ENCODE peak calls at places on chromosomes 11 and 22, in four cellular contexts. I, G, X and O are unnamed samples.

GRCh38 chr22:25953919-25954318 is 211.9 kb downstream of the MYO18B start:
- DNase-seq in X (peak), I (no peak), G (no peak), O (no peak)

GRCh38 chr11:31821779-31822574 is 10.9 kb upstream of the PAX6 start:
- DNase-seq in G (no peak), I (no peak), X (no peak), O (no peak)

GRCh38 chr11:32792948-32793475 is 1.4 kb downstream of the CCDC73 start:
- DNase-seq in X (peak), I (no peak), G (peak), O (no peak)

GRCh38 chr11:121615506-121615905 is 162.7 kb upstream of the SORL1-AS1 start:
- DNase-seq in X (no peak), I (no peak), G (peak), O (no peak)

GRCh38 chr11:39120890-39121289 is 2338.6 kb downstream of the LRRC4C start:
- DNase-seq in G (no peak), X (no peak), I (no peak), O (no peak)

GRCh38 chr11:11813288-11813962 is 28.3 kb upstream of the USP47 start:
- DNase-seq in I (no peak), X (no peak), G (peak), O (no peak)

GRCh38 chr11:128026596-128026995 is 560.8 kb downstream of the ETS1 start:
- DNase-seq in G (peak), X (no peak), I (no peak), O (no peak)

GRCh38 chr11:3006505-3007260 is 14.6 kb upstream of the NAP1L4 start:
- DNase-seq in G (no peak), I (no peak), X (no peak), O (no peak)

GRCh38 chr11:57311109-57311936 is 13.4 kb downstream of the TNKS1BP1 start:
- DNase-seq in X (peak), I (peak), G (peak), O (peak)

GRCh38 chr11:33997473-33998347 is 53.8 kb upstream of the CAPRIN1 start:
- DNase-seq in I (no peak), G (peak), X (no peak), O (no peak)

GRCh38 chr11:65169164-65169641 is 830 bp upstream of the SPDYC start:
- DNase-seq in I (no peak), G (no peak), X (no peak), O (no peak)

GRCh38 chr11:12330491-12331231 is 46.7 kb upstream of the PARVA start:
- DNase-seq in I (no peak), X (no peak), G (peak), O (no peak)

GRCh38 chr11:109697140-109697843 is 275.3 kb downstream of the C11orf87 start:
- DNase-seq in X (no peak), G (peak), I (no peak), O (no peak)

GRCh38 chr11:61132646-61133045 is 28.6 kb downstream of the VPS37C start:
- DNase-seq in I (no peak), X (no peak), G (no peak), O (no peak)

GRCh38 chr11:20034941-20035340 is 125.3 kb downstream of the DBX1 start:
- DNase-seq in G (no peak), I (no peak), X (no peak), O (no peak)

GRCh38 chr22:39553429-39553828 is 17.1 kb upstream of the CACNA1I start:
- DNase-seq in X (no peak), G (no peak), I (no peak), O (no peak)

GRCh38 chr11:44651535-44652130 is 75.1 kb upstream of the TSPAN18 start:
- DNase-seq in G (no peak), I (no peak), X (no peak), O (peak)

GRCh38 chr22:45572444-45572843 is 69.8 kb downstream of the FBLN1 start:
- DNase-seq in X (no peak), G (peak), I (no peak), O (no peak)

GRCh38 chr11:130427581-130428211 is 713 bp downstream of the ADAMTS8 start:
- DNase-seq in I (no peak), X (peak), G (no peak), O (no peak)

GRCh38 chr11:99020324-99021225 is at the start of gene CNTN5:
- DNase-seq in I (no peak), G (peak), X (peak), O (peak)

GRCh38 chr22:45688606-45689080 is 17.0 kb downstream of the ATXN10 start:
- DNase-seq in G (peak), I (no peak), X (no peak), O (no peak)

GRCh38 chr11:1738380-1738779 is 12.0 kb downstream of the IFITM10 start:
- DNase-seq in G (no peak), I (no peak), X (no peak), O (no peak)

GRCh38 chr11:19552100-19552499 is 160.5 kb upstream of the NAV2 start:
- DNase-seq in I (no peak), X (no peak), G (no peak), O (no peak)

GRCh38 chr11:76238551-76238950 is 32.2 kb upstream of the WNT11 start:
- DNase-seq in I (no peak), X (no peak), G (no peak), O (no peak)

GRCh38 chr11:62713343-62713742 is 5.9 kb downstream of the GNG3 start:
- DNase-seq in G (no peak), I (no peak), X (no peak), O (no peak)

GRCh38 chr11:62169448-62169847 is 20.6 kb upstream of the SCGB1D1 start:
- DNase-seq in X (no peak), I (no peak), G (no peak), O (no peak)

GRCh38 chr11:62974848-62975522 is 9.8 kb downstream of the SLC22A6 start:
- DNase-seq in X (no peak), I (no peak), G (peak), O (no peak)

GRCh38 chr11:3635641-3636375 is 6.0 kb downstream of the ART5 start:
- DNase-seq in X (no peak), I (peak), G (no peak), O (no peak)

GRCh38 chr11:131301306-131301705 is 69.1 kb upstream of the NTM start:
- DNase-seq in G (no peak), X (no peak), I (no peak), O (no peak)

GRCh38 chr22:17724241-17724640 is 50.0 kb downstream of the BID start:
- DNase-seq in I (no peak), G (no peak), X (no peak), O (no peak)

GRCh38 chr11:103257360-103257759 is 148.1 kb downstream of the DYNC2H1 start:
- DNase-seq in X (no peak), G (peak), I (no peak), O (no peak)

GRCh38 chr11:36312593-36312990 is 16.5 kb downstream of the PRR5L start:
- DNase-seq in I (no peak), G (peak), X (no peak), O (no peak)

GRCh38 chr11:69297926-69298777 is 4.2 kb downstream of the MYEOV start:
- DNase-seq in X (no peak), I (peak), G (peak), O (no peak)

GRCh38 chr22:31039393-31039792 is 41.7 kb upstream of the SMTN start:
- DNase-seq in I (no peak), X (no peak), G (no peak), O (no peak)

GRCh38 chr22:22196018-22196533 is 48.5 kb upstream of the VPREB1 start:
- DNase-seq in X (no peak), G (no peak), I (no peak), O (no peak)

GRCh38 chr22:21754523-21755128 is 19.0 kb upstream of the YPEL1 start:
- DNase-seq in X (no peak), G (no peak), I (no peak), O (no peak)

DNA sequence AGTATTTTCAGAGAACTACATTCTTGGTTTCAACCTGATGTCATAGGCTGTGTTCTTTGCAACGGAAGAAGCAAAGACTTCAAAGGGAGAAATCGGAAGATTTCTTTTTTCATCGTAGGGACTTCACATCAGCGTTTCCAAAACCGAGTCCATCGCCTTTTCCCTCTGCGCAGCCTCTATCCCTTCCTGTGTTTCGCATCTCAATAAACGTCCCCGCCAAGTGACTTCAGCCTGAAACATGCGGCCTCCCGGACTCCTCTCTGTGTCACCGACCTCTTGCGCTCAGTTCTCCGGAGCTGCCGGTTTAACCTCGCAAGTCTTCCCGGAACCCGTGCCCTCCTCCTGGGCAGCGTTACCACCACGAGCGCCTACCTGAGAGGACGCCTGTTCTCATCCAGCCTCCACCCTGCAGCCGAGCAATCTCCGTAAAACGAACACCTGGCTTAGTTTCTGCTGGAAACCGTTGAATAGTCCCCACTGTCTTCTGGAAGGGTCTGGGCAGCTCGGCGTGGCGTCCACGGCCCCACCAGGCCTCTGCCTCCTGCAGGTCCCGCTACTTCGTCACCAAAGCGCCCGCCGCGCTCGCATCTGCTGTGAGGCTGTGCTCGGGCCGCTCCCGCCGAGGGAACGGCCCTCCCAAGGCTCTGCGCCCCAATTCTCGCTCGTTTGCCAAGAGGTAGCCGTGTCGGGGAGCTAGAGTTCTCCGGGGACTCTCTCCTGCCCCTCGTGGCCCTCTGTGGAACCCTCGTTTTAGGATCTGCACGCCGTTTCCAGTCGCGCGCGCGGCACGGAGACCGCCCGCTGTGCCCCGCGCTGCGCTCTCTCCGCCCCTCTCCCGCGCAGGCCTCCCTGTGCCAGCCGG is at the start of gene GLB1L3:
- DNase-seq in G (peak), X (peak), I (no peak), O (no peak)
- TF ChIP-seq CTCF in G (peak), X (peak), I (peak), O (peak)

DNA sequence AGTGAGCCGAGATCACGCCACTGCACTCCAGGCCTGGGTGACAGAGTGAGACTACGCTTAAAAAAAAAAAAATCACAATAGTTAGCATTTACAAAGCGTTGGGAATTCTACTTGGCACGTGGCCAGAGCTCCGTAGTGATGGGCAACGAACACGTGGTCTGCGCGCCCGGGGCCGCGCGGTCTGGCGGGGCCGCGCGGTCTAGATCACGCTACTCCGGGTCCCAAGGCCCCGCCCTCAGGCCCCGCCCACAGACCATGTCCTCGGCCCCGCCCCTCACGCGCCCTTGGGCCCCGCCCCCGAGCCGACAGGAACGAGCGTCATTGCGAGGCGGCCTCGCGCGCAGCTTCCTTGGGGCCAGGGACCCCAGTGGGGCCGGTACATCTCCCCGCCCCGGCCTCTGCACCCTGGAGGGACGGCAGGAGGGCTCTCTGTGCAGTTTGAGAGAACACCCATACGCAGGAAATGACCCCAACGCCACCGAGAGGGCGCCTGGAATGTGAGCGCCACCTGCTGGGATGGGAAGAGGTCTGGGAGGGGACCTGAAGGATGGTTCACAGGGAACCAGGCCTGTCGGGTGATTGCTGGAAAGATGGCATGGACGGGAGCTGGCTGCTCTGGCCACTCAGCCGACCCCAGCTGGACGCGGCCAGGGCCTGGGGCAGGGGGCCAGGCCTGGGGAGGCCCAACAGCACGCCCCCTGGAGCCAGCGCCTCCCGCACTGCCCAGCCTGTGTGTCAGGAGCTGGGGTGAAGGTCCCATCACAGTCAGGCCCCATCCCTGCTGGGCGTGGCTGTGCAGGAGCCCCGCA is 2.0 kb upstream of the PTDSS2 start:
- DNase-seq in I (peak), X (peak), G (peak), O (peak)
- TF ChIP-seq CTCF in I (peak), X (peak), G (peak), O (peak)

DNA sequence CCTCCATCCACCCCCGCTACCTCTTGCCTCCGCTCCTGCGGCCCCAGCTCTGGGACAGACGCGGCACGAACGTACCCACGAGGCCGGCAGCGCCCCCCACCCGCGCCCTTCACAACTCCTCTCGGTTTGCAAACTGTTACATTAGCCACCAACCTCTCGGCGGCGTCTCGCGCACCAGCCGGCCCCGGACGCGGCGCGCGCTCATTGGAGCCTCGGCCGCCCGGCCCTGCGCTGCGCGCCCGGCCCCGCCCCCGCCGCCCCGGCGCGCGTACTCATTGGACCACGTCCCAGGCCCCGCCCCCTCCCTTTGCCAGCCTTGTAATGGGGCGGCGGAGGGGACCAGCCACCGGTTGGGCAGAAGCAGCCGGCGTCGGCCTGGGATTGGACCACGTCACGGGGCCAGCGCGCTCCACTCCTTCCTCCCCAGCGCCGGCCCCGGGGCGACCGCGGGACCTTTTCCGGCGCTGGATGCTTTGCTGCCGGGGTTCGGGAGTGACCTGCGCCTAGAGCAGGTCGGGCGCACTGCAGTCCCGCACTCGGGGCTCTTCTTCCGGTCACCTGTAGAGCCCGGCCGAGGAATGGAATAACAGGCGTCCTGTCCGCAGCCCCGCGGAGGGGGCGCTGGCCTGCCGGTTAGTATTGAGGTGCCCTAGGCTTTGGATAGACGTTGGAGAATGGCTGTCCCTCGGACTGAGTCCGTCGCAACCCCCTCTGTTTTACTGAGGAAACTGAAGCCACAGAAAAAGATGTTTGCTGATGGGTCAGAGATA is at the start of gene HYOU1:
- DNase-seq in X (peak), G (peak), I (peak), O (peak)
- TF ChIP-seq CTCF in X (peak), G (peak), I (peak), O (peak)

GRCh38 chr11:46304605-46305004 is 27.1 kb downstream of the CREB3L1 start:
- DNase-seq in X (no peak), I (no peak), G (no peak), O (no peak)

GRCh38 chr11:46307369-46307768 is 29.9 kb downstream of the CREB3L1 start:
- DNase-seq in I (no peak), G (no peak), X (no peak), O (no peak)

GRCh38 chr11:46306296-46306853 is 28.9 kb downstream of the CREB3L1 start:
- DNase-seq in G (no peak), I (no peak), X (no peak), O (no peak)

GRCh38 chr11:46302866-46303265 is 25.4 kb downstream of the CREB3L1 start:
- DNase-seq in X (no peak), G (no peak), I (no peak), O (no peak)

GRCh38 chr11:46305295-46305694 is 27.8 kb downstream of the CREB3L1 start:
- DNase-seq in G (peak), I (no peak), X (no peak), O (no peak)
- TF ChIP-seq CTCF in G (peak), I (no peak), X (no peak), O (peak)